ENCODE peak calls at places on chromosomes 16 and 17, in eight cellular contexts. One of them, this sample, is unnamed.

GRCh38 chr17:681738-682137 is 32.9 kb downstream of the VPS53 start:
- DNase-seq in EH: peak
- DNase-seq in fibroblast of villous mesenchyme: peak
- DNase-seq in NCI-H524: no peak
- DNase-seq in fibroblast of mammary gland: peak
- DNase-seq in left cardiac atrium: no peak
- DNase-seq in hepatic stellate cell: peak
- DNase-seq in activated naive CD4-positive, alpha-beta T cell: no peak
- DNase-seq in this sample: no peak

GRCh38 chr17:16037636-16038035 is 38.0 kb downstream of the TTC19 start:
- DNase-seq in EH: peak
- DNase-seq in NCI-H524: no peak
- DNase-seq in fibroblast of villous mesenchyme: no peak
- DNase-seq in activated naive CD4-positive, alpha-beta T cell: no peak
- DNase-seq in left cardiac atrium: no peak
- DNase-seq in hepatic stellate cell: no peak
- DNase-seq in fibroblast of mammary gland: peak
- DNase-seq in this sample: no peak

GRCh38 chr17:28684963-28685362 is 23.0 kb downstream of the SUPT6H start:
- DNase-seq in activated naive CD4-positive, alpha-beta T cell: no peak
- DNase-seq in hepatic stellate cell: no peak
- DNase-seq in NCI-H524: peak
- DNase-seq in fibroblast of mammary gland: peak
- DNase-seq in left cardiac atrium: peak
- DNase-seq in EH: peak
- DNase-seq in fibroblast of villous mesenchyme: peak
- DNase-seq in this sample: no peak

GRCh38 chr17:79478051-79478461 is 132.8 kb downstream of the RBFOX3 start:
- DNase-seq in EH: peak
- DNase-seq in activated naive CD4-positive, alpha-beta T cell: no peak
- DNase-seq in fibroblast of villous mesenchyme: no peak
- DNase-seq in NCI-H524: no peak
- DNase-seq in fibroblast of mammary gland: no peak
- DNase-seq in hepatic stellate cell: no peak
- DNase-seq in left cardiac atrium: no peak
- DNase-seq in this sample: no peak

GRCh38 chr17:43324205-43324893 is 74.4 kb upstream of the ARL4D start:
- DNase-seq in EH: peak
- DNase-seq in NCI-H524: peak
- DNase-seq in left cardiac atrium: no peak
- DNase-seq in hepatic stellate cell: no peak
- DNase-seq in activated naive CD4-positive, alpha-beta T cell: no peak
- DNase-seq in fibroblast of mammary gland: no peak
- DNase-seq in fibroblast of villous mesenchyme: no peak
- DNase-seq in this sample: no peak

GRCh38 chr16:67910162-67910561 is 17.1 kb downstream of the PSKH1 start:
- DNase-seq in activated naive CD4-positive, alpha-beta T cell: no peak
- DNase-seq in EH: peak
- DNase-seq in fibroblast of villous mesenchyme: peak
- DNase-seq in NCI-H524: no peak
- DNase-seq in fibroblast of mammary gland: peak
- DNase-seq in left cardiac atrium: no peak
- DNase-seq in hepatic stellate cell: no peak
- DNase-seq in this sample: no peak

GRCh38 chr17:75367312-75367711 is 38.2 kb downstream of the GRB2 start:
- DNase-seq in NCI-H524: no peak
- DNase-seq in activated naive CD4-positive, alpha-beta T cell: no peak
- DNase-seq in fibroblast of villous mesenchyme: peak
- DNase-seq in left cardiac atrium: no peak
- DNase-seq in hepatic stellate cell: no peak
- DNase-seq in fibroblast of mammary gland: peak
- DNase-seq in EH: peak
- DNase-seq in this sample: no peak

GRCh38 chr16:12898556-12898955 is 2.8 kb upstream of the SHISA9 start:
- DNase-seq in fibroblast of mammary gland: no peak
- DNase-seq in activated naive CD4-positive, alpha-beta T cell: no peak
- DNase-seq in left cardiac atrium: no peak
- DNase-seq in hepatic stellate cell: no peak
- DNase-seq in NCI-H524: peak
- DNase-seq in EH: no peak
- DNase-seq in fibroblast of villous mesenchyme: no peak
- DNase-seq in this sample: no peak

GRCh38 chr17:45143767-45144198 is 4.5 kb upstream of the HEXIM1 start:
- DNase-seq in left cardiac atrium: peak
- DNase-seq in NCI-H524: no peak
- DNase-seq in fibroblast of mammary gland: peak
- DNase-seq in hepatic stellate cell: peak
- DNase-seq in fibroblast of villous mesenchyme: peak
- DNase-seq in activated naive CD4-positive, alpha-beta T cell: peak
- DNase-seq in EH: peak
- DNase-seq in this sample: peak

GRCh38 chr16:65312795-65313194 is 190.9 kb upstream of the CDH11 start:
- DNase-seq in hepatic stellate cell: no peak
- DNase-seq in fibroblast of villous mesenchyme: no peak
- DNase-seq in NCI-H524: no peak
- DNase-seq in left cardiac atrium: no peak
- DNase-seq in EH: peak
- DNase-seq in fibroblast of mammary gland: peak
- DNase-seq in activated naive CD4-positive, alpha-beta T cell: no peak
- DNase-seq in this sample: no peak

This sample was measured in heart left ventricle.